ENCODE peak calls at places on chromosomes 11 and 22, in ten cellular contexts. O is A673, E is hepatocyte, A is GM23338, K is fibroblast of lung, W is DND-41, V is neural progenitor cell, R is PC-3, Y is MM.1S, L is HCT116. J is an unnamed sample.

GRCh38 chr11:12680246-12680939 is 6.2 kb downstream of the TEAD1 start:
- DNase-seq in O (peak; percentile 95), E (peak; percentile 90), A (peak; percentile 97), K (peak; percentile 97), W (no peak), V (peak; percentile 96), R (peak; percentile 84), Y (peak; percentile 76), L (no peak), J (peak; percentile 70)

GRCh38 chr22:30753701-30754100 is 59.0 kb downstream of the OSBP2 start:
- DNase-seq in O (no peak), E (no peak), A (no peak), K (no peak), W (no peak), V (no peak), R (no peak), Y (no peak), L (no peak), J (no peak)

GRCh38 chr22:35421121-35421520 is 21.2 kb downstream of the MCM5 start:
- DNase-seq in O (no peak), E (no peak), A (peak; percentile 66), K (no peak), W (no peak), V (no peak), R (no peak), Y (no peak), L (no peak), J (no peak)

GRCh38 chr11:119376197-119376847 is 5.2 kb downstream of the USP2 start:
- DNase-seq in O (no peak), E (no peak), A (no peak), K (no peak), W (no peak), V (peak; percentile 70), R (no peak), Y (no peak), L (no peak), J (no peak)

GRCh38 chr11:2930705-2931415 is 1.6 kb upstream of the PHLDA2 start:
- DNase-seq in O (no peak), E (peak; percentile 90), A (peak; percentile 94), K (no peak), W (no peak), V (peak; percentile 79), R (peak; percentile 84), Y (peak; percentile 84), L (peak; percentile 86), J (no peak)

GRCh38 chr22:22060200-22061084 is 77.9 kb upstream of the TOP3B start:
- DNase-seq in O (peak; percentile 48), E (peak; percentile 64), A (peak; percentile 88), K (no peak), W (peak; percentile 55), V (peak; percentile 82), R (peak; percentile 58), Y (peak; percentile 80), L (peak; percentile 22), J (no peak)

GRCh38 chr11:102070766-102071165 is 23.5 kb downstream of the CFAP300 start:
- DNase-seq in O (no peak), E (no peak), A (no peak), K (no peak), W (no peak), V (no peak), R (no peak), Y (no peak), L (no peak), J (no peak)

GRCh38 chr11:18704698-18705097 is 6.1 kb downstream of the TMEM86A start:
- DNase-seq in O (no peak), E (no peak), A (no peak), K (no peak), W (no peak), V (no peak), R (no peak), Y (no peak), L (no peak), J (no peak)

GRCh38 chr11:62008177-62008576 is 40.7 kb upstream of the FTH1 start:
- DNase-seq in O (no peak), E (no peak), A (no peak), K (no peak), W (no peak), V (no peak), R (no peak), Y (no peak), L (no peak), J (no peak)

GRCh38 chr11:14672635-14673034 is 29.0 kb downstream of the PDE3B start:
- DNase-seq in O (no peak), E (no peak), A (no peak), K (peak; percentile 48), W (no peak), V (no peak), R (no peak), Y (no peak), L (no peak), J (no peak)

GRCh38 chr11:117443269-117444186 is 115.9 kb downstream of the CEP164 start:
- DNase-seq in O (peak; percentile 31), E (peak; percentile 82), A (peak; percentile 87), K (peak; percentile 25), W (no peak), V (peak; percentile 88), R (peak; percentile 55), Y (no peak), L (no peak), J (no peak)

GRCh38 chr22:32050678-32051515 is 7.8 kb downstream of the SLC5A1 start:
- DNase-seq in O (peak; percentile 77), E (peak; percentile 71), A (peak; percentile 58), K (peak; percentile 90), W (peak; percentile 66), V (no peak), R (peak; percentile 88), Y (peak; percentile 9), L (peak; percentile 95), J (no peak)

GRCh38 chr22:41911292-41911611 is 3.6 kb downstream of the SHISA8 start:
- DNase-seq in O (no peak), E (no peak), A (no peak), K (no peak), W (no peak), V (peak; percentile 1), R (no peak), Y (no peak), L (no peak), J (no peak)

GRCh38 chr22:40463727-40464126 is 93.3 kb downstream of the SGSM3 start:
- DNase-seq in O (no peak), E (no peak), A (no peak), K (no peak), W (peak; percentile 27), V (no peak), R (no peak), Y (no peak), L (no peak), J (no peak)

GRCh38 chr11:67506426-67507032 is 1.4 kb upstream of the PITPNM1 start:
- DNase-seq in O (no peak), E (no peak), A (no peak), K (no peak), W (no peak), V (no peak), R (no peak), Y (no peak), L (no peak), J (no peak)

GRCh38 chr11:111694851-111695250 is 71.3 kb downstream of the PPP2R1B start:
- DNase-seq in O (no peak), E (no peak), A (no peak), K (peak; percentile 98), W (no peak), V (no peak), R (no peak), Y (no peak), L (no peak), J (no peak)

GRCh38 chr11:66371627-66372415 is at the start of gene SLC29A2:
- DNase-seq in O (peak; percentile 98), E (peak; percentile 95), A (peak; percentile 98), K (no peak), W (peak; percentile 85), V (peak; percentile 97), R (peak; percentile 96), Y (no peak), L (peak; percentile 82), J (no peak)
- TF ChIP-seq EZH2 in O (no peak), E (no peak), A (no peak), K (no peak), W (no peak), V (peak; percentile 28), R (no peak), Y (no peak), L (no peak), J (no peak)

DNA sequence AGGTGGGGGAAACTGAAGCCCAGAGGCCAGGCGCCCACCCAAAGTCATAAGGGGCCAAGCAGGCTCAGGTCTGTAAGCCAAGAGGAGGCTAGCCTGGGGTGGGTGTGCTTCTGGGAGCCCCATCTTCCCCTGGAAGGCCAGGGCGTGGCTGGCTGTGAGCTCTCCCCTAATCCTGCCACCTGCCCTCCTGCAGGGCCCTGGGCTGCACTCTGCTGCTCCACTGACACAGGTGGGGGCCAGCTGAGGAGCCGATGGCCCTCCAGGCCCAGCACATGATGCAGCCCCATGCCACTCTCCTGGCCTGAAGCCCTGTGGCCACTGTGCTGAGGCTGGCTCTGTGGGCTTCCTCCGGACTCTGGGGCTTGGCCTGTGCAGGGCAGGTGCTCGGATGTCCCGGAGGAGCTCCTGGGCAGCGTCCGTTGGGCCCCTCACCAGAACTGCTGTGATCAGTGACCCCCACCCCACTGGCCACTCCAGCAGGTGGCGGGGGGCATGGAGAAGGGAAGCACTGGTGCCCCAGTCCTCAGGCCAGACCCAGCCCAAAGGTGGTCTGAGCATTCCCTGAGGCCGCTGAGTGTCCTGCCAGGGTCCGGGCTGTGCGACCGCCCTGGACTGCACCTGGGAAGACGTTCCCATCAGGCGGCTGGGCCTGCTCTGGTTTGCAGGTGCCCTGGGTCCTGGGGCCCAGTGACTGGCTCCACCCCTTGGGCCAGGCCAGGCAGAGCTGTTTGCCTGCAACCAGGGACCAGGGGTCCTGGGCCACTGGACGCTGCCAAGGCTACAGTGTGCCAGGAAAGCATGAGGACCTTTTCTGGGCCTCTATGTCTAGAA is 8.5 kb downstream of the PIM3 start:
- DNase-seq in O (no peak), E (peak; percentile 35), A (no peak), K (no peak), W (peak; percentile 4), V (peak; percentile 3), R (no peak), Y (peak; percentile 2), L (no peak), J (no peak)
- H3K27ac ChIP-seq in O (no peak overlapping the region), E (peak overlapping the region; percentile 73), A (no peak overlapping the region), K (no peak overlapping the region), W (no peak overlapping the region), V (no peak overlapping the region), R (no peak overlapping the region), Y (no peak overlapping the region), L (peak overlapping the region; percentile 70), J (no peak overlapping the region)

GRCh38 chr11:64865286-64866172 is 12.9 kb downstream of the EHD1 start:
- DNase-seq in O (no peak), E (no peak), A (no peak), K (peak; percentile 85), W (no peak), V (no peak), R (peak; percentile 46), Y (peak; percentile 80), L (no peak), J (no peak)
- H3K4me3 ChIP-seq in O (no peak overlapping the region), E (no peak overlapping the region), A (no peak overlapping the region), K (no peak overlapping the region), W (no peak overlapping the region), V (no peak overlapping the region), R (no peak overlapping the region), Y (peak overlapping the region; percentile 3), L (no peak overlapping the region), J (no peak overlapping the region)

GRCh38 chr11:30459821-30460220 is 126.3 kb downstream of the MPPED2 start:
- DNase-seq in O (no peak), E (no peak), A (no peak), K (no peak), W (no peak), V (no peak), R (no peak), Y (no peak), L (no peak), J (no peak)
- TF ChIP-seq EZH2 in O (no peak), E (no peak), A (no peak), K (no peak), W (no peak), V (no peak), R (no peak), Y (no peak), L (no peak), J (no peak)

J was measured in SK-N-MC.